ENCODE peak calls at places on chromosomes 13 and 19, in four cellular contexts. One of them, this sample, is unnamed.

GRCh38 chr13:43983373-43983772 is 103.7 kb downstream of the LACC1 start:
- DNase-seq in stimulated activated CD4-positive, alpha-beta T cell treated with anti-CD3 and anti-CD28 coated beads, Interleukin-2, amount 100 ng/mL, for 48 hours: no peak
- DNase-seq in Daoy: no peak
- DNase-seq in frontal cortex: no peak
- DNase-seq in this sample: peak; percentile 24

GRCh38 chr13:48318714-48319457 is 15.3 kb downstream of the RB1 start:
- DNase-seq in stimulated activated CD4-positive, alpha-beta T cell treated with anti-CD3 and anti-CD28 coated beads, Interleukin-2, amount 100 ng/mL, for 48 hours: peak; percentile 6
- DNase-seq in Daoy: no peak
- DNase-seq in frontal cortex: no peak
- DNase-seq in this sample: no peak

GRCh38 chr13:32134241-32134801 is 102.7 kb downstream of the FRY start:
- DNase-seq in stimulated activated CD4-positive, alpha-beta T cell treated with anti-CD3 and anti-CD28 coated beads, Interleukin-2, amount 100 ng/mL, for 48 hours: no peak
- DNase-seq in Daoy: no peak
- DNase-seq in frontal cortex: no peak
- DNase-seq in this sample: peak; percentile 9

GRCh38 chr13:29771247-29771646 is 79.2 kb downstream of the UBL3 start:
- DNase-seq in stimulated activated CD4-positive, alpha-beta T cell treated with anti-CD3 and anti-CD28 coated beads, Interleukin-2, amount 100 ng/mL, for 48 hours: no peak
- DNase-seq in Daoy: no peak
- DNase-seq in frontal cortex: no peak
- DNase-seq in this sample: peak; percentile 36

GRCh38 chr19:51480590-51480989 is 2.3 kb downstream of the CEACAM18 start:
- DNase-seq in stimulated activated CD4-positive, alpha-beta T cell treated with anti-CD3 and anti-CD28 coated beads, Interleukin-2, amount 100 ng/mL, for 48 hours: no peak
- DNase-seq in Daoy: peak; percentile 52
- DNase-seq in frontal cortex: no peak
- DNase-seq in this sample: peak; percentile 43

GRCh38 chr19:3572132-3572854 is 451 bp upstream of the HMG20B start:
- DNase-seq in stimulated activated CD4-positive, alpha-beta T cell treated with anti-CD3 and anti-CD28 coated beads, Interleukin-2, amount 100 ng/mL, for 48 hours: peak; percentile 99
- DNase-seq in Daoy: peak; percentile 100
- DNase-seq in frontal cortex: peak; percentile 97
- DNase-seq in this sample: peak; percentile 99

GRCh38 chr19:29587518-29587986 is 18.5 kb upstream of the POP4 start:
- DNase-seq in stimulated activated CD4-positive, alpha-beta T cell treated with anti-CD3 and anti-CD28 coated beads, Interleukin-2, amount 100 ng/mL, for 48 hours: peak; percentile 53
- DNase-seq in Daoy: peak; percentile 96
- DNase-seq in frontal cortex: no peak
- DNase-seq in this sample: peak; percentile 99

GRCh38 chr19:41853344-41853743 is 6.7 kb upstream of the RPS19 start:
- DNase-seq in stimulated activated CD4-positive, alpha-beta T cell treated with anti-CD3 and anti-CD28 coated beads, Interleukin-2, amount 100 ng/mL, for 48 hours: no peak
- DNase-seq in Daoy: no peak
- DNase-seq in frontal cortex: no peak
- DNase-seq in this sample: no peak

GRCh38 chr13:53408306-53408705 is 379.7 kb downstream of the OLFM4 start:
- DNase-seq in stimulated activated CD4-positive, alpha-beta T cell treated with anti-CD3 and anti-CD28 coated beads, Interleukin-2, amount 100 ng/mL, for 48 hours: no peak
- DNase-seq in Daoy: no peak
- DNase-seq in frontal cortex: no peak
- DNase-seq in this sample: no peak

GRCh38 chr13:33868343-33868994 is 50.5 kb downstream of the RFC3 start:
- DNase-seq in stimulated activated CD4-positive, alpha-beta T cell treated with anti-CD3 and anti-CD28 coated beads, Interleukin-2, amount 100 ng/mL, for 48 hours: no peak
- DNase-seq in Daoy: no peak
- DNase-seq in frontal cortex: no peak
- DNase-seq in this sample: no peak

GRCh38 chr13:95494082-95494681 is 58.3 kb upstream of the CLDN10 start:
- DNase-seq in stimulated activated CD4-positive, alpha-beta T cell treated with anti-CD3 and anti-CD28 coated beads, Interleukin-2, amount 100 ng/mL, for 48 hours: no peak
- DNase-seq in Daoy: peak; percentile 51
- DNase-seq in frontal cortex: no peak
- DNase-seq in this sample: peak; percentile 50

GRCh38 chr19:31570718-31571117 is 221.5 kb upstream of the TSHZ3 start:
- DNase-seq in stimulated activated CD4-positive, alpha-beta T cell treated with anti-CD3 and anti-CD28 coated beads, Interleukin-2, amount 100 ng/mL, for 48 hours: no peak
- DNase-seq in Daoy: no peak
- DNase-seq in frontal cortex: no peak
- DNase-seq in this sample: no peak

This sample was measured in RPMI7951.